ENCODE peak calls at places on chromosomes 11 and 22, in four cellular contexts. F, D, A and C are unnamed samples. For H3K27me3, the result is how much of the 10 kb centered on the place peaks cover.

GRCh38 chr22:17930455-17931313 is 93.7 kb downstream of the MICAL3 start:
- DNase-seq in D (peak), A (no peak), F (no peak), C (peak)

GRCh38 chr11:104073950-104074349 is 37.5 kb downstream of the DDI1 start:
- DNase-seq in D (peak), A (no peak), F (peak), C (no peak)

GRCh38 chr11:69004411-69005182 is 8.4 kb downstream of the MRGPRF start:
- DNase-seq in F (no peak), A (no peak), D (no peak), C (peak)

GRCh38 chr11:69915151-69915500 is 95.9 kb upstream of the FGF3 start:
- DNase-seq in D (no peak), F (no peak), A (no peak), C (no peak)

GRCh38 chr22:31603081-31603525 is 58.9 kb downstream of the PISD start:
- DNase-seq in A (no peak), F (no peak), D (no peak), C (no peak)

GRCh38 chr22:45885941-45886395 is 91.0 kb downstream of the WNT7B start:
- DNase-seq in A (peak), D (peak), F (no peak), C (no peak)

GRCh38 chr11:73399159-73400090 is 23.2 kb downstream of the RELT start:
- DNase-seq in F (no peak), D (peak), A (no peak), C (peak)

GRCh38 chr11:130162733-130163132 is 3.2 kb downstream of the ST14 start:
- DNase-seq in A (no peak), F (no peak), D (peak), C (no peak)

GRCh38 chr11:66727883-66728759 is 895 bp downstream of the SPTBN2 start:
- DNase-seq in F (peak), A (no peak), D (no peak), C (peak)

GRCh38 chr11:83773950-83774880 is 488.0 kb upstream of the CCDC90B start:
- DNase-seq in D (no peak), F (no peak), A (no peak), C (no peak)

GRCh38 chr11:833114-833791 is 501 bp downstream of the CD151 start:
- DNase-seq in F (peak), A (peak), D (peak), C (peak)
- H3K27me3 ChIP-seq in F (under half), A (under half), D (under half), C (under half)

GRCh38 chr11:76214968-76215548 is 8.8 kb upstream of the WNT11 start:
- DNase-seq in D (no peak), A (peak), F (no peak), C (no peak)
- H3K27me3 ChIP-seq in D (under half), A (under half), F (under half), C (under half)

DNA sequence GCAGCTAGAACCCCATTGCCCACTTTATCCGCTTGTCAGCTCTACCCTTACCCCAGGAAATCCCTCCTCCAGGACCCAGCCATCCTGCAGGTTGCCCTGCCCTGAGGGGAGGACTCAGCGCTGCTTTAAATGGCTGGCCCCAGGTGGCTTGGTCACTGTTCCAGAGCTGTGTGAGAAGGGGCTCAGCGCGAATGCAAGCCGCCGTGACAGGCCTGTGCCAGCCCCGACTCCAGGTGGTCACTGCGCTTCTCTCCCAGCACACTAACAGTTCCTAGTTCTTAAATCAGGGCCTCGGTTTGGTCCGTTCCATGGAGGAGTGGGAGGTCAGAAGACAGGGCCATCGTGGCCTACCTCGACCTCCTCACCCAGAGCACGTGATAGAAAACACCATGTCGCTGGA is 65.7 kb upstream of the TBCEL start:
- DNase-seq in F (no peak), D (no peak), A (no peak), C (no peak)
- H3K27me3 ChIP-seq in F (under half), D (under half), A (under half), C (under half)

GRCh38 chr11:115184901-115185300 is 319.3 kb downstream of the CADM1 start:
- DNase-seq in F (no peak), A (no peak), D (no peak), C (no peak)
- H3K27me3 ChIP-seq in F (under half), A (under half), D (under half), C (under half)

DNA sequence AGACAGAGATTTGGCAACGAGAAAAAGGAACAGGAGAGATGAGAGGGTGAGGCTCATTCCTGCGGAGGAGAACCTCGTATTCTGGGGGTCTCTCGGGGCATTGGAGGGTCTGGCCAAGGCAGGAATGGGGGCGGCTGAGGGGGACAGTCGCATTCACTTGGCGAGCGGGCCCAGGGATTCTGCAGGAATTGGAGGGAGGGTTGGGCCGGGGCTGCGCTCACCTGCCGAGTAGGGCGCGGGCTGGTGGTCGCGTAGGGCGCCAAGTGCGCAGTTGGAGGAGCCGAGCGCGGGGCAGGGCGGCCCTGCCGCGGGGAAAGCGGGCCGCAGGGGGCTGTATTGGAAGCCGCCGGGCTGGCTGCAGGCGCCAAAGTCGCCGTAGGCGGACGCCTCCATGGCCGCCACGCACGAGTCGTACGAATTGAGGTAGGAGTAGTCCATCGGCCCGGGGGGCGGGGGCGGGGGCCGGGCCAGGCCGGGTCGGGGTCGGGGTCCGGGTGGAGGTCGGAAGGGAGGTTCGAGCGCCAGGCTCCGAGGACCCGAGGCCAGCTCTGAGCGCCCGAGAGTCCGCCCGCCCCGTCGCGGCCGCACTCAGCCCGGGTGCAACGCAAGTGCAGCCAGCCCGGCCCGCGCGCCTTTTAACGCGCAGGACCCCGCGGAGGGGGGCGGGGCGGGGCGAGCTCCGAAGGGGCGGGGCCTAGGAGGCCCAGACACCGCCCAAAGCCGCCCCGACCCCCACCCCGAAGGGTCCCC is at the start of gene PHOX2A:
- DNase-seq in D (no peak), F (peak), A (no peak), C (peak)
- H3K27me3 ChIP-seq in D (half or more), F (half or more), A (half or more), C (under half)

GRCh38 chr11:46120711-46121327 is 435 bp downstream of the PHF21A start:
- DNase-seq in A (peak), D (peak), F (peak), C (peak)
- H3K27me3 ChIP-seq in A (under half), D (under half), F (under half), C (under half)